ENCODE peak calls at places on chromosomes 2 and 18, in nine cellular contexts. S is activated gamma-delta T cell treated with Interleukin-2 at 50 U/mL for 16 hours; Y is amygdala; J is CD8-positive, alpha-beta T cell; V is astrocyte; C is GM18507; A is NCI-H1092 treated with DMSO at 0.1 percent for 48 hours; K is vagina; Z is thoracic aorta. L is an unnamed sample.

GRCh38 chr2:85437488-85438290 is 19.2 kb downstream of the SH2D6 start:
- DNase-seq in S (peak), Y (peak), J (peak), V (peak), C (peak), A (peak), K (no peak), Z (no peak), L (no peak)

GRCh38 chr2:54691439-54692135 is 31.9 kb upstream of the EML6 start:
- DNase-seq in S (no peak), Y (no peak), J (no peak), V (no peak), C (no peak), A (no peak), K (no peak), Z (no peak), L (no peak)

GRCh38 chr2:130349174-130349573 is 6.5 kb downstream of the IMP4 start:
- DNase-seq in S (no peak), Y (no peak), J (no peak), V (no peak), C (no peak), A (no peak), K (no peak), Z (no peak), L (no peak)

GRCh38 chr2:99928472-99929053 is 213.8 kb downstream of the AFF3 start:
- DNase-seq in S (peak), Y (no peak), J (no peak), V (no peak), C (no peak), A (no peak), K (no peak), Z (no peak), L (no peak)

GRCh38 chr2:226738191-226738820 is 61.3 kb downstream of the IRS1 start:
- DNase-seq in S (no peak), Y (no peak), J (no peak), V (no peak), C (no peak), A (no peak), K (no peak), Z (no peak), L (no peak)

GRCh38 chr2:222398446-222398885 is 25.9 kb upstream of the SGPP2 start:
- DNase-seq in S (no peak), Y (no peak), J (no peak), V (no peak), C (no peak), A (peak), K (no peak), Z (no peak), L (no peak)

GRCh38 chr2:157046396-157046795 is 211.1 kb upstream of the GALNT5 start:
- DNase-seq in S (no peak), Y (no peak), J (no peak), V (no peak), C (no peak), A (no peak), K (no peak), Z (no peak), L (no peak)

GRCh38 chr2:121175326-121175725 is 109.7 kb downstream of the TFCP2L1 start:
- DNase-seq in S (no peak), Y (no peak), J (no peak), V (no peak), C (no peak), A (no peak), K (no peak), Z (no peak), L (no peak)

GRCh38 chr2:64770137-64770780 is 116.5 kb upstream of the SERTAD2 start:
- DNase-seq in S (no peak), Y (no peak), J (no peak), V (peak), C (no peak), A (no peak), K (no peak), Z (no peak), L (no peak)

GRCh38 chr2:75558786-75559428 is 1.8 kb downstream of the EVA1A start:
- DNase-seq in S (no peak), Y (no peak), J (no peak), V (peak), C (no peak), A (no peak), K (peak), Z (no peak), L (no peak)

GRCh38 chr2:237474511-237474911 is 12.5 kb upstream of the MLPH start:
- DNase-seq in S (no peak), Y (no peak), J (no peak), V (no peak), C (no peak), A (no peak), K (no peak), Z (no peak), L (no peak)

GRCh38 chr2:218217366-218218309 is 649 bp downstream of the ARPC2 start:
- DNase-seq in S (peak), Y (peak), J (peak), V (no peak), C (peak), A (no peak), K (no peak), Z (no peak), L (no peak)

GRCh38 chr2:81481242-81481993 is 1176.9 kb upstream of the LRRTM1 start:
- DNase-seq in S (no peak), Y (no peak), J (no peak), V (no peak), C (no peak), A (peak), K (no peak), Z (no peak), L (peak)

GRCh38 chr2:120887844-120888243 is 152.2 kb downstream of the GLI2 start:
- DNase-seq in S (no peak), Y (no peak), J (no peak), V (no peak), C (no peak), A (peak), K (no peak), Z (no peak), L (no peak)

GRCh38 chr2:101036562-101036961 is 34.5 kb downstream of the RPL31 start:
- DNase-seq in S (no peak), Y (no peak), J (no peak), V (peak), C (no peak), A (peak), K (no peak), Z (no peak), L (no peak)

GRCh38 chr2:45274190-45274926 is 265.1 kb upstream of the SIX2 start:
- DNase-seq in S (no peak), Y (no peak), J (no peak), V (no peak), C (no peak), A (peak), K (no peak), Z (no peak), L (no peak)

GRCh38 chr18:46722051-46722450 is 34.8 kb downstream of the ST8SIA5 start:
- DNase-seq in S (no peak), Y (no peak), J (no peak), V (no peak), C (no peak), A (no peak), K (no peak), Z (no peak), L (no peak)

GRCh38 chr2:161373939-161374338 is 42.2 kb upstream of the TBR1 start:
- DNase-seq in S (no peak), Y (no peak), J (no peak), V (peak), C (no peak), A (no peak), K (no peak), Z (no peak), L (no peak)

L was measured in NCI-H446.